ENCODE peak calls at places on chromosomes 16 and 17, in ten cellular contexts. E is stimulated activated CD4-positive, alpha-beta T cell treated with anti-CD3 and anti-CD28 coated beads, Interleukin-2, amount 100 ng/mL, for 48 hours; H is left kidney; J is SK-N-SH; K is NCI-H2107; B is cardiac fibroblast; A is activated CD8-positive, alpha-beta memory T cell treated with anti-CD3 and anti-CD28 coated beads for 24 hours; Y is kidney tubule cell; S is ascending aorta; U is stimulated activated naive B cell treated with anti-CD40 and anti-IgM and Interleukin-4, amounts not matched to agents 10 μg/mL and 1 μg/mL and 100 μg/mL, for 72 hours. O is an unnamed sample.

GRCh38 chr17:69609495-69610315 is 195.2 kb downstream of the MAP2K6 start:
- DNase-seq in E (no peak), H (peak), J (no peak), K (peak), B (peak), A (no peak), Y (peak), S (no peak), U (no peak), O (no peak)

GRCh38 chr17:57257911-57258885 is 1.9 kb downstream of the MSI2 start:
- DNase-seq in E (no peak), H (peak), J (no peak), K (no peak), B (peak), A (no peak), Y (peak), S (no peak), U (no peak), O (no peak)

GRCh38 chr16:56451753-56452689 is 667 bp downstream of the OGFOD1 start:
- DNase-seq in E (no peak), H (peak), J (peak), K (peak), B (peak), A (no peak), Y (peak), S (peak), U (no peak), O (peak)

GRCh38 chr16:19136549-19137196 is 22.9 kb downstream of the ITPRIPL2 start:
- DNase-seq in E (no peak), H (peak), J (peak), K (no peak), B (peak), A (no peak), Y (no peak), S (no peak), U (no peak), O (no peak)

GRCh38 chr17:13996758-13997157 is 72.5 kb upstream of the COX10 start:
- DNase-seq in E (no peak), H (peak), J (no peak), K (no peak), B (no peak), A (no peak), Y (no peak), S (no peak), U (no peak), O (no peak)

GRCh38 chr16:87380875-87381274 is 2.7 kb downstream of the FBXO31 start:
- DNase-seq in E (no peak), H (peak), J (no peak), K (no peak), B (peak), A (no peak), Y (peak), S (no peak), U (no peak), O (no peak)

GRCh38 chr16:84081446-84081989 is 35.2 kb downstream of the MBTPS1 start:
- DNase-seq in E (no peak), H (no peak), J (no peak), K (no peak), B (no peak), A (no peak), Y (no peak), S (no peak), U (no peak), O (no peak)

GRCh38 chr16:88045820-88046303 is 94.6 kb downstream of the BANP start:
- DNase-seq in E (no peak), H (no peak), J (no peak), K (no peak), B (no peak), A (no peak), Y (no peak), S (no peak), U (peak), O (no peak)

GRCh38 chr17:73017653-73018052 is 74.8 kb downstream of the SLC39A11 start:
- DNase-seq in E (no peak), H (no peak), J (no peak), K (no peak), B (peak), A (no peak), Y (peak), S (no peak), U (no peak), O (no peak)

GRCh38 chr17:51056813-51057510 is 63.7 kb downstream of the SPAG9 start:
- DNase-seq in E (no peak), H (peak), J (peak), K (no peak), B (peak), A (no peak), Y (peak), S (no peak), U (no peak), O (peak)

GRCh38 chr17:1783834-1784611 is 22.2 kb downstream of the SERPINF1 start:
- DNase-seq in E (no peak), H (peak), J (peak), K (no peak), B (peak), A (no peak), Y (peak), S (peak), U (peak), O (no peak)

O was measured in CMK.